ENCODE peak calls at places on chromosomes 2 and 18, in nine cellular contexts. One of them, this sample, is unnamed.

GRCh38 chr18:38007931-38008330 is 442.3 kb upstream of the CELF4 start:
- DNase-seq in lung: no peak
- DNase-seq in Peyer's patch: no peak
- DNase-seq in HepG2: no peak
- DNase-seq in breast epithelium: no peak
- DNase-seq in lower lobe of right lung: no peak
- DNase-seq in CD4-positive, CD25-positive, alpha-beta regulatory T cell: no peak
- DNase-seq in colonic mucosa: no peak
- DNase-seq in SJSA1: peak; percentile 4
- DNase-seq in this sample: no peak

GRCh38 chr2:11876889-11877288 is 130.5 kb downstream of the LPIN1 start:
- DNase-seq in lung: peak; percentile 18
- DNase-seq in Peyer's patch: no peak
- DNase-seq in HepG2: no peak
- DNase-seq in breast epithelium: no peak
- DNase-seq in lower lobe of right lung: no peak
- DNase-seq in CD4-positive, CD25-positive, alpha-beta regulatory T cell: no peak
- DNase-seq in colonic mucosa: no peak
- DNase-seq in SJSA1: no peak
- DNase-seq in this sample: no peak

GRCh38 chr2:42962521-42962953 is 170.2 kb upstream of the HAAO start:
- DNase-seq in lung: no peak
- DNase-seq in Peyer's patch: no peak
- DNase-seq in HepG2: no peak
- DNase-seq in breast epithelium: no peak
- DNase-seq in lower lobe of right lung: no peak
- DNase-seq in CD4-positive, CD25-positive, alpha-beta regulatory T cell: no peak
- DNase-seq in colonic mucosa: no peak
- DNase-seq in SJSA1: no peak
- DNase-seq in this sample: no peak

GRCh38 chr2:18790465-18791171 is 201.2 kb upstream of the NT5C1B start:
- DNase-seq in lung: no peak
- DNase-seq in Peyer's patch: no peak
- DNase-seq in HepG2: no peak
- DNase-seq in breast epithelium: no peak
- DNase-seq in lower lobe of right lung: no peak
- DNase-seq in CD4-positive, CD25-positive, alpha-beta regulatory T cell: no peak
- DNase-seq in colonic mucosa: no peak
- DNase-seq in SJSA1: no peak
- DNase-seq in this sample: no peak

GRCh38 chr2:109447251-109447661 is 166.5 kb downstream of the SEPTIN10 start:
- DNase-seq in lung: no peak
- DNase-seq in Peyer's patch: peak; percentile 30
- DNase-seq in HepG2: no peak
- DNase-seq in breast epithelium: no peak
- DNase-seq in lower lobe of right lung: no peak
- DNase-seq in CD4-positive, CD25-positive, alpha-beta regulatory T cell: no peak
- DNase-seq in colonic mucosa: no peak
- DNase-seq in SJSA1: peak; percentile 92
- DNase-seq in this sample: no peak

GRCh38 chr2:60961457-60961856 is 56.1 kb upstream of the PEX13 start:
- DNase-seq in lung: no peak
- DNase-seq in Peyer's patch: no peak
- DNase-seq in HepG2: no peak
- DNase-seq in breast epithelium: no peak
- DNase-seq in lower lobe of right lung: no peak
- DNase-seq in CD4-positive, CD25-positive, alpha-beta regulatory T cell: no peak
- DNase-seq in colonic mucosa: no peak
- DNase-seq in SJSA1: no peak
- DNase-seq in this sample: no peak

GRCh38 chr2:171178993-171179392 is 18.3 kb upstream of the TLK1 start:
- DNase-seq in lung: no peak
- DNase-seq in Peyer's patch: no peak
- DNase-seq in HepG2: no peak
- DNase-seq in breast epithelium: no peak
- DNase-seq in lower lobe of right lung: no peak
- DNase-seq in CD4-positive, CD25-positive, alpha-beta regulatory T cell: no peak
- DNase-seq in colonic mucosa: no peak
- DNase-seq in SJSA1: no peak
- DNase-seq in this sample: no peak

GRCh38 chr2:75077909-75078308 is 119.5 kb downstream of the POLE4 start:
- DNase-seq in lung: no peak
- DNase-seq in Peyer's patch: no peak
- DNase-seq in HepG2: no peak
- DNase-seq in breast epithelium: no peak
- DNase-seq in lower lobe of right lung: no peak
- DNase-seq in CD4-positive, CD25-positive, alpha-beta regulatory T cell: no peak
- DNase-seq in colonic mucosa: no peak
- DNase-seq in SJSA1: no peak
- DNase-seq in this sample: no peak

GRCh38 chr18:13564579-13564978 is 161.8 kb downstream of the FAM210A start:
- DNase-seq in lung: no peak
- DNase-seq in Peyer's patch: no peak
- DNase-seq in HepG2: no peak
- DNase-seq in breast epithelium: no peak
- DNase-seq in lower lobe of right lung: no peak
- DNase-seq in CD4-positive, CD25-positive, alpha-beta regulatory T cell: no peak
- DNase-seq in colonic mucosa: no peak
- DNase-seq in SJSA1: no peak
- DNase-seq in this sample: no peak

GRCh38 chr18:23825978-23826405 is 136.7 kb downstream of the LAMA3 start:
- DNase-seq in lung: peak; percentile 52
- DNase-seq in Peyer's patch: peak; percentile 51
- DNase-seq in HepG2: no peak
- DNase-seq in breast epithelium: no peak
- DNase-seq in lower lobe of right lung: no peak
- DNase-seq in CD4-positive, CD25-positive, alpha-beta regulatory T cell: no peak
- DNase-seq in colonic mucosa: no peak
- DNase-seq in SJSA1: no peak
- DNase-seq in this sample: no peak

GRCh38 chr18:68676913-68677312 is 38.0 kb downstream of the TMX3 start:
- DNase-seq in lung: no peak
- DNase-seq in Peyer's patch: no peak
- DNase-seq in HepG2: no peak
- DNase-seq in breast epithelium: no peak
- DNase-seq in lower lobe of right lung: no peak
- DNase-seq in CD4-positive, CD25-positive, alpha-beta regulatory T cell: no peak
- DNase-seq in colonic mucosa: no peak
- DNase-seq in SJSA1: no peak
- DNase-seq in this sample: no peak

GRCh38 chr18:41096504-41096903 is 858.5 kb upstream of the PIK3C3 start:
- DNase-seq in lung: no peak
- DNase-seq in Peyer's patch: no peak
- DNase-seq in HepG2: no peak
- DNase-seq in breast epithelium: no peak
- DNase-seq in lower lobe of right lung: no peak
- DNase-seq in CD4-positive, CD25-positive, alpha-beta regulatory T cell: no peak
- DNase-seq in colonic mucosa: no peak
- DNase-seq in SJSA1: no peak
- DNase-seq in this sample: no peak

GRCh38 chr18:2847341-2848144 is 737 bp downstream of the EMILIN2 start:
- DNase-seq in lung: no peak
- DNase-seq in Peyer's patch: peak; percentile 55
- DNase-seq in HepG2: no peak
- DNase-seq in breast epithelium: no peak
- DNase-seq in lower lobe of right lung: peak; percentile 60
- DNase-seq in CD4-positive, CD25-positive, alpha-beta regulatory T cell: no peak
- DNase-seq in colonic mucosa: no peak
- DNase-seq in SJSA1: peak; percentile 25
- DNase-seq in this sample: no peak

GRCh38 chr2:187369471-187369870 is 78.6 kb downstream of the CALCRL start:
- DNase-seq in lung: no peak
- DNase-seq in Peyer's patch: no peak
- DNase-seq in HepG2: no peak
- DNase-seq in breast epithelium: no peak
- DNase-seq in lower lobe of right lung: no peak
- DNase-seq in CD4-positive, CD25-positive, alpha-beta regulatory T cell: no peak
- DNase-seq in colonic mucosa: no peak
- DNase-seq in SJSA1: no peak
- DNase-seq in this sample: no peak

GRCh38 chr2:117963446-117963845 is 50.4 kb downstream of the CCDC93 start:
- DNase-seq in lung: no peak
- DNase-seq in Peyer's patch: no peak
- DNase-seq in HepG2: no peak
- DNase-seq in breast epithelium: no peak
- DNase-seq in lower lobe of right lung: no peak
- DNase-seq in CD4-positive, CD25-positive, alpha-beta regulatory T cell: no peak
- DNase-seq in colonic mucosa: no peak
- DNase-seq in SJSA1: no peak
- DNase-seq in this sample: no peak

GRCh38 chr2:10273215-10274175 is 29.2 kb upstream of the HPCAL1 start:
- DNase-seq in lung: no peak
- DNase-seq in Peyer's patch: peak; percentile 31
- DNase-seq in HepG2: no peak
- DNase-seq in breast epithelium: peak; percentile 41
- DNase-seq in lower lobe of right lung: no peak
- DNase-seq in CD4-positive, CD25-positive, alpha-beta regulatory T cell: no peak
- DNase-seq in colonic mucosa: no peak
- DNase-seq in SJSA1: no peak
- DNase-seq in this sample: no peak

GRCh38 chr2:133025004-133025403 is 355.0 kb upstream of the LYPD1 start:
- DNase-seq in lung: no peak
- DNase-seq in Peyer's patch: no peak
- DNase-seq in HepG2: no peak
- DNase-seq in breast epithelium: no peak
- DNase-seq in lower lobe of right lung: no peak
- DNase-seq in CD4-positive, CD25-positive, alpha-beta regulatory T cell: no peak
- DNase-seq in colonic mucosa: no peak
- DNase-seq in SJSA1: no peak
- DNase-seq in this sample: no peak

GRCh38 chr2:190882327-190882766 is 1.7 kb downstream of the GLS start:
- DNase-seq in lung: no peak
- DNase-seq in Peyer's patch: no peak
- DNase-seq in HepG2: no peak
- DNase-seq in breast epithelium: no peak
- DNase-seq in lower lobe of right lung: no peak
- DNase-seq in CD4-positive, CD25-positive, alpha-beta regulatory T cell: no peak
- DNase-seq in colonic mucosa: no peak
- DNase-seq in SJSA1: no peak
- DNase-seq in this sample: no peak
- H3K36me3 ChIP-seq in lung: no peaks in the 10 kb centered on the region
- H3K36me3 ChIP-seq in Peyer's patch: no peaks in the 10 kb centered on the region
- H3K36me3 ChIP-seq in HepG2: no peaks in the 10 kb centered on the region
- H3K36me3 ChIP-seq in breast epithelium: no peaks in the 10 kb centered on the region
- H3K36me3 ChIP-seq in lower lobe of right lung: no peaks in the 10 kb centered on the region
- H3K36me3 ChIP-seq in CD4-positive, CD25-positive, alpha-beta regulatory T cell: peaks cover 3% of the 10 kb centered on the region
- H3K36me3 ChIP-seq in colonic mucosa: no peaks in the 10 kb centered on the region
- H3K36me3 ChIP-seq in SJSA1: peaks cover 48% of the 10 kb centered on the region
- H3K36me3 ChIP-seq in this sample: no peaks in the 10 kb centered on the region

DNA sequence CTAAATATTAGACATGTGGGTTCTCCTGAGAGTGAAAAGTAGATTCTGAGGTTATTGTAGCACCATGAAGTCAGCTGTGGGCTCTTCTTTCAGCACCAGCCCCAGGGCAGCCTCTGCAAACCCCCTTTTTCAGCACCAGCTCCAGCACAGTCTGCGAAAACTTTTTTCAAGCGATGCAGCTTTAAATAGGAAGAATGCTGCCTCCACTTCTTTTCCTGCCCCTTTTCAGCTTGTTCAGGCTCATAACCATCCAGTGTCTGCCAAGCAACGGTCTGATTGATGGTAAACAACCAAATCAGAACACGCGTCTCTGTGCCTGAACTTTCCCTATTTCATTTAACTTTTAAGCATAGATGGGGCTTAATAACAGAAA is at the start of gene COL5A2:
- DNase-seq in lung: no peak
- DNase-seq in Peyer's patch: peak; percentile 47
- DNase-seq in HepG2: no peak
- DNase-seq in breast epithelium: no peak
- DNase-seq in lower lobe of right lung: no peak
- DNase-seq in CD4-positive, CD25-positive, alpha-beta regulatory T cell: no peak
- DNase-seq in colonic mucosa: peak; percentile 38
- DNase-seq in SJSA1: peak; percentile 86
- DNase-seq in this sample: no peak
- H3K4me3 ChIP-seq in lung: peak within 1 kb of the TSS; percentile 39
- H3K4me3 ChIP-seq in Peyer's patch: peak within 1 kb of the TSS; percentile 32
- H3K4me3 ChIP-seq in HepG2: no peak within 1 kb of the TSS
- H3K4me3 ChIP-seq in breast epithelium: peak within 1 kb of the TSS; percentile 55
- H3K4me3 ChIP-seq in lower lobe of right lung: peak within 1 kb of the TSS; percentile 47
- H3K4me3 ChIP-seq in CD4-positive, CD25-positive, alpha-beta regulatory T cell: no peak within 1 kb of the TSS
- H3K4me3 ChIP-seq in colonic mucosa: peak within 1 kb of the TSS; percentile 28
- H3K4me3 ChIP-seq in SJSA1: peak within 1 kb of the TSS; percentile 60
- H3K4me3 ChIP-seq in this sample: no peak within 1 kb of the TSS

DNA sequence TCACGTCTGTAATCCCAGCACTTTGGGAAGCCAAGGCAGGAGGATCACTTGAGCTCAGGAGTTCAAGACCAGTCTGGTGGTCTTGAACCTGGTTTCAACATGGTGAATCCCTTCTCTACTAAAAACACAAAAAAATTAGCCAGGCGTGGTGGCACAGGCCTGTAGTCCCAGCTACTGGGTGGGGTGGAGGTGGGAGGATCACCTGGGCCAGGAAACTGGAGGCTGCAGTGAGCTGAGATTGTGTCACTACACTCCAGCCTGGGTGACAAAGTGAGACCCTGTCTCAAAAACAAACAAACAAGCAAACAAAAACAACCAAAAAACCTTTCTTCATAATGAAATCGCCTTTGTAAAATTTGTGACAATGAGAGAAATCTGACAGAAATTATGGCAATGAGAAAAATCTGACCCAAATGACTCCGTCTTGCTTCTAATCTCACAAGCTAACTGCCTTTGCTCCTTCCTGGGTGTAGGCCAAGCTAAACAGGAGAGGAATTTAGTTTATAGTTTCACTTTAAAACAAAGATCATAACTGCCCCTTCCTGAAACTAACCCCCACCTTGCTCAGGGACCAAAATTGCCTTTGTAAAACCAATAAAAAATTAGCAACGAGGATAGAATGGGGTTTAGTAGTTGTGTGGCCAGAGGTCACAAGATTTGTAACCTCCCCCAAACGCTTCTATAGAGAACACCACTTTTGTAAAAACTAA is 60.7 kb upstream of the KIF5C start:
- DNase-seq in lung: no peak
- DNase-seq in Peyer's patch: no peak
- DNase-seq in HepG2: no peak
- DNase-seq in breast epithelium: no peak
- DNase-seq in lower lobe of right lung: no peak
- DNase-seq in CD4-positive, CD25-positive, alpha-beta regulatory T cell: no peak
- DNase-seq in colonic mucosa: peak; percentile 51
- DNase-seq in SJSA1: peak; percentile 63
- DNase-seq in this sample: no peak
- H3K27ac ChIP-seq in lung: no peak overlapping the region
- H3K27ac ChIP-seq in Peyer's patch: no peak overlapping the region
- H3K27ac ChIP-seq in HepG2: no peak overlapping the region
- H3K27ac ChIP-seq in breast epithelium: no peak overlapping the region
- H3K27ac ChIP-seq in lower lobe of right lung: no peak overlapping the region
- H3K27ac ChIP-seq in CD4-positive, CD25-positive, alpha-beta regulatory T cell: no peak overlapping the region
- H3K27ac ChIP-seq in colonic mucosa: peak overlapping the region; percentile 35
- H3K27ac ChIP-seq in SJSA1: peak overlapping the region; percentile 25
- H3K27ac ChIP-seq in this sample: no peak overlapping the region

DNA sequence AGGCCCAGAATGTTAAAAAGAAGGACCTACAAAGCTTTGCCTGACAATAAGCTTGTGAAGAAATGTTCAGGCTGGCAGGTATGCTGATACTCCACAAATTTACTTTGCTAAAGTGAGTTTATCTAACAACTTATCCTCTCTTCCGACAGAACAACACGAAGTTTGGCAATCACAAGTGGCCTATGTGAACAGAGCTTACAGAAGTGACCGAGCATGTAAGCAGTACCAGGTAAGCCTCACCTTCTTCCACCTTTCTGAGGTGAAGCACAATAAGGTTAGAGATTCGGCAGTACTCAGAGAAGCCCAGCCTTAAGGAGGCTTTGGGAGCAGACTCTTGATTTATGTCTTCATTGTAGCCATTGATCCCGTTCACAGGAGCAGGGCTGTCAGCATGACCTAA is 9.0 kb upstream of the LCT start:
- DNase-seq in lung: no peak
- DNase-seq in Peyer's patch: no peak
- DNase-seq in HepG2: no peak
- DNase-seq in breast epithelium: no peak
- DNase-seq in lower lobe of right lung: no peak
- DNase-seq in CD4-positive, CD25-positive, alpha-beta regulatory T cell: no peak
- DNase-seq in colonic mucosa: no peak
- DNase-seq in SJSA1: no peak
- DNase-seq in this sample: no peak
- H3K36me3 ChIP-seq in lung: peaks cover 3% of the 10 kb centered on the region
- H3K36me3 ChIP-seq in Peyer's patch: no peaks in the 10 kb centered on the region
- H3K36me3 ChIP-seq in HepG2: no peaks in the 10 kb centered on the region
- H3K36me3 ChIP-seq in breast epithelium: peaks cover 10% of the 10 kb centered on the region
- H3K36me3 ChIP-seq in lower lobe of right lung: peaks cover 49% of the 10 kb centered on the region
- H3K36me3 ChIP-seq in CD4-positive, CD25-positive, alpha-beta regulatory T cell: peaks cover 69% of the 10 kb centered on the region
- H3K36me3 ChIP-seq in colonic mucosa: no peaks in the 10 kb centered on the region
- H3K36me3 ChIP-seq in SJSA1: peaks cover 83% of the 10 kb centered on the region
- H3K36me3 ChIP-seq in this sample: peaks cover 51% of the 10 kb centered on the region